ENCODE peak calls at places on chromosome 3, in five cellular contexts. T, I, U, Y and B are unnamed samples. For H3K79me2, the result is how much of the 10 kb centered on the place peaks cover.

GRCh38 chr3:172355836-172356235 is 92.4 kb downstream of the GHSR start:
- DNase-seq in Y (no peak), T (no peak), I (peak), U (peak), B (peak)

GRCh38 chr3:39141211-39141995 is 12.0 kb downstream of the CSRNP1 start:
- DNase-seq in U (peak), Y (no peak), T (peak), I (no peak), B (peak)

GRCh38 chr3:172142074-172143059 is 103.0 kb downstream of the FNDC3B start:
- DNase-seq in T (no peak), I (no peak), Y (peak), U (peak), B (peak)

GRCh38 chr3:192422998-192423349 is 304.4 kb downstream of the FGF12 start:
- DNase-seq in U (no peak), T (no peak), Y (peak), I (no peak), B (peak)

GRCh38 chr3:149657458-149657795 is 398 bp downstream of the WWTR1 start:
- DNase-seq in U (peak), T (no peak), Y (peak), I (no peak), B (peak)

GRCh38 chr3:14324224-14324944 is 78.0 kb upstream of the SLC6A6 start:
- DNase-seq in T (no peak), I (peak), Y (peak), U (peak), B (no peak)

GRCh38 chr3:147921044-147921443 is 511.9 kb downstream of the ZIC1 start:
- DNase-seq in Y (no peak), I (no peak), U (no peak), T (no peak), B (peak)

GRCh38 chr3:193805448-193805847 is 212.4 kb downstream of the OPA1 start:
- DNase-seq in Y (no peak), I (peak), T (no peak), U (peak), B (peak)

GRCh38 chr3:13170317-13170716 is 97.1 kb upstream of the IQSEC1 start:
- DNase-seq in I (no peak), Y (no peak), U (no peak), T (no peak), B (no peak)

GRCh38 chr3:133561682-133562081 is 11.8 kb upstream of the CDV3 start:
- DNase-seq in T (no peak), U (no peak), Y (no peak), I (no peak), B (no peak)

GRCh38 chr3:184748219-184749135 is 36.6 kb upstream of the MAGEF1 start:
- DNase-seq in T (peak), Y (peak), I (peak), U (peak), B (peak)

GRCh38 chr3:177194319-177194718 is 3.0 kb downstream of the TBL1XR1 start:
- DNase-seq in U (no peak), I (no peak), Y (no peak), T (no peak), B (no peak)
- H3K79me2 ChIP-seq in U (half or more), I (half or more), Y (half or more), T (half or more), B (half or more)

DNA sequence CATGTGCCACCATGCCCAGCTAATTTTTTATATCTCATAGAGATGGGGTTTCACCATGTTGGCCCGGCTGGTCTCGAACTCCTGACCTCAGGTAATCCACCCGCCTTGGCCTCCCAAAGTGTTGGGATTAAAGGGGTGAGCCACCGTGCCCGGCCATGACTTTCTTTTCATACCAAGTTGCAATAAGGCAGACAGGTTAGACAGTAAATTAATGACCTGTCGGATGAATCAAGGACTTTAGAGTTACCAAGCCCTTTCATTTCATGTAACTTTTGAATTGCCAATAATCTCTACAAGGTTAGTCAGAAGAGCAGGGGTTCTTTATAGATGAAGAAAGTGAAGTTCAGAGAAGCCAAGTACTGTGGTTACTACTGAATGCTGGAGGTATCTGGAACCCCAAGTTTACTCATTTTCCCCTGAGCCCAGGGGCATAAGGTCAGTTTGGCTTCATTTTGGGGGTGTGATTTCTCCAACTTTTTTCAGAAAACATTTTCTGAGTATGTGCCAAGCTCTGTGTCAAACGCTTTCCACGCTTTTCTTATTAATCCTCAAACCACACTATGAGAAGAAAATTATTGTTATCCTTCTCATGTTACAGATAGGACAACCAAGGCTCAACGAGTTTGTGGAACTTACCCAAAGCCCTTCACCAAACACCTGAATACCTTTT is 11.9 kb downstream of the PRICKLE2 start:
- DNase-seq in T (no peak), Y (no peak), U (no peak), I (no peak), B (no peak)
- H3K79me2 ChIP-seq in T (under half), Y (under half), U (under half), I (under half), B (under half)

GRCh38 chr3:48015451-48016182 is 599 bp downstream of the MAP4 start:
- DNase-seq in T (no peak), Y (no peak), I (no peak), U (no peak), B (peak)
- H3K79me2 ChIP-seq in T (under half), Y (under half), I (half or more), U (half or more), B (half or more)

GRCh38 chr3:146154316-146154715 is 6.7 kb downstream of the PLOD2 start:
- DNase-seq in I (no peak), Y (no peak), T (no peak), U (no peak), B (no peak)

GRCh38 chr3:146155022-146155421 is 6.0 kb downstream of the PLOD2 start:
- DNase-seq in I (no peak), U (no peak), T (no peak), Y (peak), B (no peak)

GRCh38 chr3:146157325-146158060 is 3.5 kb downstream of the PLOD2 start:
- DNase-seq in I (no peak), Y (no peak), T (no peak), U (no peak), B (no peak)

GRCh38 chr3:146156801-146157310 is 4.1 kb downstream of the PLOD2 start:
- DNase-seq in Y (no peak), T (no peak), U (peak), I (no peak), B (no peak)

GRCh38 chr3:146156060-146156459 is 4.9 kb downstream of the PLOD2 start:
- DNase-seq in T (no peak), Y (no peak), I (no peak), U (no peak), B (no peak)
- H3K79me2 ChIP-seq in T (under half), Y (under half), I (under half), U (half or more), B (half or more)

GRCh38 chr3:48700750-48701405 is 15.2 kb upstream of the NCKIPSD start:
- DNase-seq in T (no peak), U (no peak), I (no peak), Y (no peak), B (no peak)
- H3K79me2 ChIP-seq in T (under half), U (half or more), I (half or more), Y (half or more), B (half or more)

GRCh38 chr3:71465371-71466007 is 118.0 kb downstream of the FOXP1 start:
- DNase-seq in U (no peak), Y (no peak), I (no peak), T (no peak), B (no peak)
- H3K79me2 ChIP-seq in U (under half), Y (under half), I (under half), T (under half), B (under half)